ENCODE peak calls at places on chromosomes 1 and 21, in four cellular contexts. O is breast epithelium; Z is CD4-positive, alpha-beta memory T cell; E is iPS DF 6.9. N is an unnamed sample. For H3K9me3, the result is how much of the 10 kb centered on the place peaks cover.

GRCh38 chr1:31447210-31447609 is 34.2 kb downstream of the SERINC2 start:
- DNase-seq in O (no peak), Z (no peak), E (no peak), N (no peak)

GRCh38 chr1:114458208-114458777 is 52.7 kb downstream of the TRIM33 start:
- DNase-seq in O (no peak), Z (no peak), E (no peak), N (no peak)

GRCh38 chr1:41738475-41738874 is 180.2 kb downstream of the HIVEP3 start:
- DNase-seq in O (no peak), Z (no peak), E (no peak), N (no peak)

GRCh38 chr1:115088871-115089442 is 346 bp downstream of the TSPAN2 start:
- DNase-seq in O (no peak), Z (no peak), E (no peak), N (peak)

GRCh38 chr1:29709711-29710169 is 473.4 kb downstream of the PTPRU start:
- DNase-seq in O (peak), Z (no peak), E (no peak), N (no peak)

GRCh38 chr1:164651378-164651951 is 92.5 kb downstream of the PBX1 start:
- DNase-seq in O (no peak), Z (no peak), E (no peak), N (no peak)

GRCh38 chr1:156661932-156662587 is 15.1 kb downstream of the NES start:
- DNase-seq in O (peak), Z (no peak), E (no peak), N (no peak)

GRCh38 chr21:37564341-37564923 is 197.9 kb downstream of the DYRK1A start:
- DNase-seq in O (peak), Z (peak), E (no peak), N (peak)

GRCh38 chr21:35096959-35097358 is 47.9 kb upstream of the RUNX1 start:
- DNase-seq in O (no peak), Z (no peak), E (no peak), N (no peak)

GRCh38 chr1:152658649-152659048 is 4.5 kb upstream of the LCE2D start:
- DNase-seq in O (no peak), Z (no peak), E (no peak), N (no peak)
- H3K9me3 ChIP-seq in O (under half), Z (under half), E (under half), N (under half)

GRCh38 chr1:23419180-23419579 is 5.4 kb downstream of the TCEA3 start:
- DNase-seq in O (no peak), Z (no peak), E (no peak), N (no peak)
- H3K4me3 ChIP-seq in O (no peak), Z (no peak), E (no peak), N (no peak)

GRCh38 chr1:202283991-202284390 is 57.7 kb downstream of the UBE2T start:
- DNase-seq in O (peak), Z (no peak), E (no peak), N (no peak)
- H3K27ac ChIP-seq in O (peak), Z (no peak), E (no peak), N (no peak)

GRCh38 chr1:4317207-4317606 is 337.2 kb upstream of the AJAP1 start:
- DNase-seq in O (no peak), Z (no peak), E (no peak), N (no peak)
- H3K9me3 ChIP-seq in O (under half), Z (under half), E (under half), N (under half)

DNA sequence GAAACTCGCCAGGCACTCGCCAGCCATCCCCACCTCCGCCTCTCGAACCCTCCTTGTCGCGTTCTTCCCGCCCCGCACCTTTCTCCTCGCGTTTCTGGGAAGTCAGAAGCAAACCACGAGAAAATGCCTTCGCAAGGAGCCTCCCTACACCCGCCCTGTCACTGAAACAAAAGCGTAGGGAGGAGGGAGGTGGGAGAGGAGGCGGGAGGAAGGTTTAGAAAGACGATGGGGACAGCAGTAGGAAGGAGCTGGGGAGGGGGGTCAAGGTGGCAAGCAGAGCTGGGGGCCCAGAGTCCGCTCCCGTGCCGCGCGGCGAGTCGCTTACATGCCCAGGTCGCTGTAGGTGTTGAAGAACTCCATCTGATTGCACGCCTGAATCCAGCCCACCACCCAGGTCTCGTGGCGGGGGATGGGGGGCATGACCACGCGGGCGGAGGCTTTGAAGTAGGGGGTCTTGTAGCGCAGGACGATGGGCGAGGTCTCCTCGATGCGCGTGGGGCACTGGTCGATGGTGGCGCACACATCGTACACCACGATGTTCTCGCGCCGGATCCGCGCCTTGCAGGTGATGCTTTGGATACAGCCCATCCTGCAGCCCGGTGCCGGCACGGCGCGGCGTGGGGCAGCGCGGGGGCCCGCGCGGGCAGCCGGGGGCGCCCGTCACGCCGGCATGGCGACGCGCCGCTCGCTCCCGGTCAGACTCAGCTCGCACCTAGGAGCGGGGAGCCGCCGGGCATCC is 971 bp downstream of the FAM78B start:
- DNase-seq in O (no peak), Z (peak), E (no peak), N (peak)
- H3K4me3 ChIP-seq in O (peak), Z (peak), E (peak), N (no peak)

GRCh38 chr21:38970765-38971164 is 165.0 kb downstream of the ETS2 start:
- DNase-seq in O (no peak), Z (no peak), E (no peak), N (no peak)
- H3K27ac ChIP-seq in O (no peak), Z (no peak), E (no peak), N (no peak)

N was measured in CD4-positive, CD25-positive, alpha-beta regulatory T cell.